ENCODE peak calls at places on chromosomes 13 and 19, in seven cellular contexts. P is substantia nigra; B is CD8-positive, alpha-beta T cell; U is PC-9; N is heart left ventricle; E is psoas muscle; A is adrenal gland. I is an unnamed sample.

GRCh38 chr13:52980695-52981094 is 47.9 kb upstream of the OLFM4 start:
- DNase-seq in B (no peak), A (no peak), N (no peak), E (no peak), P (no peak), U (no peak), I (no peak)

GRCh38 chr13:71303144-71303543 is 563.9 kb downstream of the DACH1 start:
- DNase-seq in U (no peak), N (no peak), A (no peak), P (no peak), B (no peak), E (no peak), I (no peak)

GRCh38 chr13:98677398-98677797 is 75.1 kb downstream of the SLC15A1 start:
- DNase-seq in U (no peak), N (no peak), P (no peak), B (no peak), A (no peak), E (no peak), I (no peak)

GRCh38 chr19:13441810-13442512 is 64.3 kb downstream of the CACNA1A start:
- DNase-seq in E (no peak), N (no peak), P (no peak), U (peak), A (peak), B (peak), I (no peak)

GRCh38 chr13:42041684-42042035 is 6.8 kb upstream of the DGKH start:
- DNase-seq in U (peak), E (peak), N (peak), B (no peak), A (peak), P (no peak), I (peak)

GRCh38 chr13:88887045-88887662 is 1216.0 kb downstream of the SLITRK5 start:
- DNase-seq in P (no peak), U (no peak), A (no peak), E (peak), B (no peak), N (no peak), I (peak)

GRCh38 chr13:93505104-93505952 is 278.7 kb downstream of the GPC6 start:
- DNase-seq in P (no peak), N (no peak), A (no peak), U (no peak), E (no peak), B (no peak), I (no peak)

GRCh38 chr19:47435196-47435595 is 15.9 kb upstream of the MEIS3 start:
- DNase-seq in B (no peak), N (peak), E (no peak), P (no peak), U (no peak), A (no peak), I (no peak)

GRCh38 chr19:15468675-15469512 is 4.5 kb upstream of the RASAL3 start:
- DNase-seq in N (no peak), P (no peak), E (no peak), B (no peak), U (no peak), A (no peak), I (peak)

GRCh38 chr13:50387124-50387581 is 371.9 kb downstream of the KCNRG start:
- DNase-seq in E (peak), P (peak), N (peak), A (no peak), B (peak), U (no peak), I (no peak)

GRCh38 chr19:50512999-50513745 is 541 bp downstream of the ASPDH start:
- DNase-seq in A (no peak), P (no peak), E (no peak), N (peak), U (no peak), B (no peak), I (no peak)

GRCh38 chr13:23751195-23751594 is 138.0 kb downstream of the MIPEP start:
- DNase-seq in A (no peak), U (no peak), E (no peak), P (no peak), N (no peak), B (no peak), I (no peak)

GRCh38 chr13:72886272-72887062 is 104.5 kb downstream of the PIBF1 start:
- DNase-seq in P (no peak), B (no peak), E (no peak), A (no peak), U (no peak), N (no peak), I (no peak)

GRCh38 chr13:114015608-114016295 is 41.9 kb upstream of the C13orf46 start:
- DNase-seq in P (no peak), B (no peak), E (peak), A (no peak), N (no peak), U (peak), I (no peak)

GRCh38 chr19:36031308-36031707 is 1.4 kb downstream of the CLIP3 start:
- DNase-seq in U (no peak), P (no peak), E (peak), N (no peak), B (no peak), A (no peak), I (no peak)

GRCh38 chr13:51229141-51229540 is 6.9 kb downstream of the FAM124A start:
- DNase-seq in N (no peak), A (no peak), E (no peak), U (no peak), P (no peak), B (no peak), I (no peak)

GRCh38 chr13:67736646-67737420 is 506.7 kb upstream of the PCDH9 start:
- DNase-seq in P (no peak), A (no peak), N (no peak), U (no peak), B (no peak), E (no peak), I (no peak)

GRCh38 chr13:29901714-29902631 is 51.6 kb upstream of the UBL3 start:
- DNase-seq in B (peak), A (no peak), E (peak), N (no peak), P (no peak), U (peak), I (peak)

GRCh38 chr13:46321494-46322225 is 65.4 kb downstream of the RUBCNL start:
- DNase-seq in N (no peak), B (peak), P (no peak), E (peak), U (no peak), A (peak), I (peak)

GRCh38 chr13:39538826-39539555 is 64.0 kb downstream of the LHFPL6 start:
- DNase-seq in A (no peak), P (no peak), B (no peak), E (no peak), N (no peak), U (no peak), I (no peak)

GRCh38 chr19:35240322-35240721 is 8.5 kb upstream of the LSR start:
- DNase-seq in A (no peak), P (no peak), N (no peak), B (peak), U (no peak), E (no peak), I (no peak)

GRCh38 chr19:11338569-11339253 is 746 bp downstream of the RAB3D start:
- DNase-seq in A (no peak), N (no peak), P (no peak), E (no peak), B (no peak), U (no peak), I (no peak)

GRCh38 chr19:18110833-18111232 is 13.3 kb downstream of the MAST3 start:
- DNase-seq in B (no peak), N (no peak), A (no peak), E (no peak), P (no peak), U (no peak), I (no peak)

GRCh38 chr19:11674067-11674492 is 64.7 kb downstream of the ZNF823 start:
- DNase-seq in N (no peak), U (no peak), B (no peak), A (no peak), P (no peak), E (no peak), I (no peak)

GRCh38 chr19:49442354-49442753 is 1.0 kb upstream of the SLC17A7 start:
- DNase-seq in B (no peak), A (no peak), N (no peak), P (no peak), U (no peak), E (peak), I (no peak)

GRCh38 chr13:34035676-34036325 is 217.9 kb downstream of the RFC3 start:
- DNase-seq in A (peak), N (no peak), B (no peak), U (peak), E (no peak), P (no peak), I (no peak)

GRCh38 chr13:34040863-34041262 is 222.9 kb downstream of the RFC3 start:
- DNase-seq in P (no peak), U (no peak), A (no peak), E (no peak), N (no peak), B (no peak), I (no peak)

GRCh38 chr13:34038326-34039068 is 220.5 kb downstream of the RFC3 start:
- DNase-seq in E (no peak), N (no peak), A (no peak), P (no peak), U (no peak), B (no peak), I (no peak)

GRCh38 chr13:34037636-34038325 is 219.8 kb downstream of the RFC3 start:
- DNase-seq in U (no peak), E (no peak), P (no peak), N (no peak), A (no peak), B (no peak), I (no peak)

DNA sequence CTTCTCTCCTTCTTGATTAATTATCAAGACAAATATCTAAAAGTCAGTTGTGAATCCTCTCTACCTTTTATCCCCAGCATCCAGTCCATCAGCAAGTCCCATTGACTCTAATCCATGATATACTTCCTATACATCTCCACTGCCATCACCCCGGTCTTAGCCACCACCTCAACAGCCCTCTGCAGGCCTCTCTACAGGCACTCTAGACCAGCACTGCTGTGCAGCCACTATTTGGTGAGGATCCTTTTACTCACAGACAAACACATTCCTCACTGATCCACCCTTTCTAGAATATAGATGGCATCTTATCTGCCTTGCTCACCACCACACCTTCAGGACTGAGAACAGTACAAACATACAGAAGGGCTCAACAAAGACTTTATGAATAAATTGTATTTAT is 221.7 kb downstream of the RFC3 start:
- DNase-seq in N (no peak), A (no peak), B (no peak), P (no peak), U (no peak), E (no peak), I (no peak)
- H3K27ac ChIP-seq in N (no peak), A (no peak), B (no peak), P (no peak), U (no peak), E (no peak), I (no peak)

GRCh38 chr13:75770164-75771145 is 134.3 kb downstream of the LMO7 start:
- DNase-seq in U (no peak), P (no peak), E (no peak), A (no peak), N (no peak), B (no peak), I (no peak)
- H3K27ac ChIP-seq in U (peak), P (no peak), E (peak), A (no peak), N (peak), B (no peak), I (no peak)

DNA sequence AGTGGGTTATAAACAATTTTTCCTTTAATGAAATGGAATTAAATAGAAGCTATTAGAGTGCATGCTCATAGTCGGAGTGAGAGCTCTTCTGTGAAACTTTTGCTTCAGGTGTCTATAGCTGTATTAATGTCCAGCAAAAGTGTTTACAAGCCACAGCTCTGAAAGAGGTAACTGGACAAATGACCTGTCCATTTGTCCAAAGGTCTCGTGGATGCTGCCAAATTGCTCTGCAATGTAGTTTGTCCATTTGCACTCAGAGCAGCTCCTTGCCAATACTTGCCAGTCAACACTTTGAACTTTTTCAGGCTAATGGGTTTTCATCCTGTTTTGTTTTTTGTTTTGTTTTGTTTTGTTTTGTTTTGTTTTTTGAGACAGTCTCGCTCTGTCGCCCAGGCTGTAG is 3.1 kb upstream of the CBLC start:
- DNase-seq in B (no peak), N (no peak), P (no peak), E (no peak), U (peak), A (no peak), I (no peak)
- H3K27ac ChIP-seq in B (no peak), N (no peak), P (no peak), E (no peak), U (peak), A (peak), I (no peak)

GRCh38 chr13:75861786-75862185 is 225.7 kb downstream of the LMO7 start:
- DNase-seq in A (no peak), P (no peak), U (no peak), B (no peak), N (no peak), E (no peak), I (no peak)
- H3K27ac ChIP-seq in A (no peak), P (no peak), U (no peak), B (no peak), N (no peak), E (no peak), I (no peak)